ENCODE peak calls at places on chromosome 16, in ten cellular contexts. One of them, this sample, is unnamed.
A peak's percentile ranks its signal among the peaks of the same experiment; 100 is the strongest.

GRCh38 chr16:69329369-69330285 is 761 bp downstream of the PDF start:
- DNase-seq in PC-9: no peak
- DNase-seq in T-helper 1 cell: peak; percentile 52
- DNase-seq in activated CD8-positive, alpha-beta memory T cell treated with anti-CD3 and anti-CD28 coated beads for 48 hours: peak; percentile 12
- DNase-seq in Caco-2: peak; percentile 69
- DNase-seq in COLO829: no peak
- DNase-seq in sigmoid colon: peak; percentile 68
- DNase-seq in fibroblast of lung: peak; percentile 26
- DNase-seq in smooth muscle cell of the brain vasculature: no peak
- DNase-seq in T47D: no peak
- DNase-seq in this sample: no peak

GRCh38 chr16:19177111-19177747 is 9.2 kb downstream of the SYT17 start:
- DNase-seq in fibroblast of lung: no peak
- DNase-seq in smooth muscle cell of the brain vasculature: no peak
- DNase-seq in activated CD8-positive, alpha-beta memory T cell treated with anti-CD3 and anti-CD28 coated beads for 48 hours: no peak
- DNase-seq in Caco-2: no peak
- DNase-seq in COLO829: no peak
- DNase-seq in T47D: no peak
- DNase-seq in PC-9: no peak
- DNase-seq in T-helper 1 cell: no peak
- DNase-seq in sigmoid colon: no peak
- DNase-seq in this sample: no peak

GRCh38 chr16:61858996-61859395 is 177.2 kb downstream of the CDH8 start:
- DNase-seq in sigmoid colon: no peak
- DNase-seq in PC-9: no peak
- DNase-seq in T-helper 1 cell: no peak
- DNase-seq in activated CD8-positive, alpha-beta memory T cell treated with anti-CD3 and anti-CD28 coated beads for 48 hours: no peak
- DNase-seq in Caco-2: no peak
- DNase-seq in fibroblast of lung: peak; percentile 53
- DNase-seq in COLO829: no peak
- DNase-seq in T47D: no peak
- DNase-seq in smooth muscle cell of the brain vasculature: no peak
- DNase-seq in this sample: no peak

GRCh38 chr16:65343556-65343955 is 221.7 kb upstream of the CDH11 start:
- DNase-seq in Caco-2: no peak
- DNase-seq in PC-9: no peak
- DNase-seq in smooth muscle cell of the brain vasculature: no peak
- DNase-seq in T47D: no peak
- DNase-seq in T-helper 1 cell: no peak
- DNase-seq in sigmoid colon: no peak
- DNase-seq in COLO829: no peak
- DNase-seq in activated CD8-positive, alpha-beta memory T cell treated with anti-CD3 and anti-CD28 coated beads for 48 hours: no peak
- DNase-seq in fibroblast of lung: peak; percentile 13
- DNase-seq in this sample: no peak

GRCh38 chr16:87149051-87149450 is 168.1 kb downstream of the C16orf95 start:
- DNase-seq in activated CD8-positive, alpha-beta memory T cell treated with anti-CD3 and anti-CD28 coated beads for 48 hours: no peak
- DNase-seq in PC-9: no peak
- DNase-seq in T47D: no peak
- DNase-seq in Caco-2: no peak
- DNase-seq in fibroblast of lung: peak; percentile 68
- DNase-seq in T-helper 1 cell: no peak
- DNase-seq in COLO829: no peak
- DNase-seq in sigmoid colon: no peak
- DNase-seq in smooth muscle cell of the brain vasculature: no peak
- DNase-seq in this sample: no peak

GRCh38 chr16:8955828-8956227 is 7.9 kb downstream of the USP7 start:
- DNase-seq in T47D: no peak
- DNase-seq in fibroblast of lung: no peak
- DNase-seq in Caco-2: no peak
- DNase-seq in smooth muscle cell of the brain vasculature: no peak
- DNase-seq in COLO829: no peak
- DNase-seq in activated CD8-positive, alpha-beta memory T cell treated with anti-CD3 and anti-CD28 coated beads for 48 hours: no peak
- DNase-seq in PC-9: no peak
- DNase-seq in sigmoid colon: no peak
- DNase-seq in T-helper 1 cell: no peak
- DNase-seq in this sample: no peak

GRCh38 chr16:88755745-88756443 is 29.1 kb downstream of the PIEZO1 start:
- DNase-seq in fibroblast of lung: no peak
- DNase-seq in T47D: no peak
- DNase-seq in smooth muscle cell of the brain vasculature: no peak
- DNase-seq in COLO829: no peak
- DNase-seq in T-helper 1 cell: no peak
- DNase-seq in sigmoid colon: no peak
- DNase-seq in activated CD8-positive, alpha-beta memory T cell treated with anti-CD3 and anti-CD28 coated beads for 48 hours: no peak
- DNase-seq in Caco-2: no peak
- DNase-seq in PC-9: no peak
- DNase-seq in this sample: no peak

GRCh38 chr16:85800321-85800669 is 800 bp downstream of the COX4I1 start:
- DNase-seq in sigmoid colon: no peak
- DNase-seq in fibroblast of lung: no peak
- DNase-seq in COLO829: peak; percentile 4
- DNase-seq in PC-9: no peak
- DNase-seq in activated CD8-positive, alpha-beta memory T cell treated with anti-CD3 and anti-CD28 coated beads for 48 hours: no peak
- DNase-seq in smooth muscle cell of the brain vasculature: no peak
- DNase-seq in T47D: no peak
- DNase-seq in Caco-2: no peak
- DNase-seq in T-helper 1 cell: no peak
- DNase-seq in this sample: no peak

GRCh38 chr16:5925850-5926249 is 828.3 kb upstream of the EEF2KMT start:
- DNase-seq in Caco-2: no peak
- DNase-seq in PC-9: no peak
- DNase-seq in smooth muscle cell of the brain vasculature: no peak
- DNase-seq in COLO829: no peak
- DNase-seq in fibroblast of lung: no peak
- DNase-seq in T47D: no peak
- DNase-seq in T-helper 1 cell: no peak
- DNase-seq in sigmoid colon: no peak
- DNase-seq in activated CD8-positive, alpha-beta memory T cell treated with anti-CD3 and anti-CD28 coated beads for 48 hours: no peak
- DNase-seq in this sample: no peak

GRCh38 chr16:58506241-58507194 is 6.6 kb downstream of the NDRG4 start:
- DNase-seq in sigmoid colon: peak; percentile 54
- DNase-seq in smooth muscle cell of the brain vasculature: no peak
- DNase-seq in Caco-2: no peak
- DNase-seq in PC-9: no peak
- DNase-seq in fibroblast of lung: no peak
- DNase-seq in activated CD8-positive, alpha-beta memory T cell treated with anti-CD3 and anti-CD28 coated beads for 48 hours: no peak
- DNase-seq in COLO829: no peak
- DNase-seq in T47D: no peak
- DNase-seq in T-helper 1 cell: no peak
- DNase-seq in this sample: no peak

GRCh38 chr16:78770353-78771091 is 671.1 kb downstream of the WWOX start:
- DNase-seq in fibroblast of lung: peak; percentile 1
- DNase-seq in PC-9: peak; percentile 35
- DNase-seq in Caco-2: peak; percentile 71
- DNase-seq in T47D: peak; percentile 17
- DNase-seq in smooth muscle cell of the brain vasculature: no peak
- DNase-seq in activated CD8-positive, alpha-beta memory T cell treated with anti-CD3 and anti-CD28 coated beads for 48 hours: peak; percentile 45
- DNase-seq in sigmoid colon: peak; percentile 71
- DNase-seq in COLO829: no peak
- DNase-seq in T-helper 1 cell: peak; percentile 80
- DNase-seq in this sample: peak; percentile 3

GRCh38 chr16:71895679-71896385 is 501 bp downstream of the IST1 start:
- DNase-seq in Caco-2: peak; percentile 76
- DNase-seq in smooth muscle cell of the brain vasculature: no peak
- DNase-seq in PC-9: no peak
- DNase-seq in T-helper 1 cell: no peak
- DNase-seq in COLO829: no peak
- DNase-seq in activated CD8-positive, alpha-beta memory T cell treated with anti-CD3 and anti-CD28 coated beads for 48 hours: no peak
- DNase-seq in fibroblast of lung: peak; percentile 51
- DNase-seq in sigmoid colon: peak; percentile 68
- DNase-seq in T47D: peak; percentile 33
- DNase-seq in this sample: no peak

GRCh38 chr16:88655733-88656281 is 5.0 kb upstream of the CYBA start:
- DNase-seq in T47D: no peak
- DNase-seq in T-helper 1 cell: no peak
- DNase-seq in COLO829: no peak
- DNase-seq in Caco-2: no peak
- DNase-seq in PC-9: no peak
- DNase-seq in fibroblast of lung: no peak
- DNase-seq in smooth muscle cell of the brain vasculature: no peak
- DNase-seq in activated CD8-positive, alpha-beta memory T cell treated with anti-CD3 and anti-CD28 coated beads for 48 hours: no peak
- DNase-seq in sigmoid colon: no peak
- DNase-seq in this sample: no peak

GRCh38 chr16:21169249-21169981 is 10.9 kb downstream of the LDAF1 start:
- DNase-seq in T-helper 1 cell: no peak
- DNase-seq in fibroblast of lung: peak; percentile 68
- DNase-seq in Caco-2: no peak
- DNase-seq in smooth muscle cell of the brain vasculature: no peak
- DNase-seq in COLO829: no peak
- DNase-seq in activated CD8-positive, alpha-beta memory T cell treated with anti-CD3 and anti-CD28 coated beads for 48 hours: no peak
- DNase-seq in T47D: no peak
- DNase-seq in sigmoid colon: no peak
- DNase-seq in PC-9: peak; percentile 61
- DNase-seq in this sample: no peak

GRCh38 chr16:82262244-82262643 is 92.2 kb upstream of the MPHOSPH6 start:
- DNase-seq in Caco-2: no peak
- DNase-seq in activated CD8-positive, alpha-beta memory T cell treated with anti-CD3 and anti-CD28 coated beads for 48 hours: no peak
- DNase-seq in smooth muscle cell of the brain vasculature: no peak
- DNase-seq in COLO829: no peak
- DNase-seq in PC-9: no peak
- DNase-seq in T-helper 1 cell: no peak
- DNase-seq in sigmoid colon: no peak
- DNase-seq in T47D: no peak
- DNase-seq in fibroblast of lung: no peak
- DNase-seq in this sample: no peak

GRCh38 chr16:2751577-2752034 is 832 bp upstream of the SRRM2 start:
- DNase-seq in T47D: peak; percentile 59
- DNase-seq in T-helper 1 cell: no peak
- DNase-seq in Caco-2: peak; percentile 87
- DNase-seq in PC-9: no peak
- DNase-seq in activated CD8-positive, alpha-beta memory T cell treated with anti-CD3 and anti-CD28 coated beads for 48 hours: no peak
- DNase-seq in fibroblast of lung: peak; percentile 20
- DNase-seq in sigmoid colon: peak; percentile 55
- DNase-seq in COLO829: peak; percentile 45
- DNase-seq in smooth muscle cell of the brain vasculature: no peak
- DNase-seq in this sample: no peak

GRCh38 chr16:48287239-48287638 is 39.9 kb upstream of the ABCC11 start:
- DNase-seq in T-helper 1 cell: no peak
- DNase-seq in Caco-2: no peak
- DNase-seq in sigmoid colon: no peak
- DNase-seq in PC-9: no peak
- DNase-seq in activated CD8-positive, alpha-beta memory T cell treated with anti-CD3 and anti-CD28 coated beads for 48 hours: no peak
- DNase-seq in T47D: no peak
- DNase-seq in fibroblast of lung: no peak
- DNase-seq in COLO829: no peak
- DNase-seq in smooth muscle cell of the brain vasculature: no peak
- DNase-seq in this sample: no peak

GRCh38 chr16:55913717-55914116 is 38.5 kb upstream of the CES5A start:
- DNase-seq in fibroblast of lung: no peak
- DNase-seq in COLO829: no peak
- DNase-seq in activated CD8-positive, alpha-beta memory T cell treated with anti-CD3 and anti-CD28 coated beads for 48 hours: no peak
- DNase-seq in T-helper 1 cell: no peak
- DNase-seq in smooth muscle cell of the brain vasculature: no peak
- DNase-seq in Caco-2: no peak
- DNase-seq in T47D: no peak
- DNase-seq in PC-9: no peak
- DNase-seq in sigmoid colon: no peak
- DNase-seq in this sample: no peak

GRCh38 chr16:78746718-78747117 is 647.3 kb downstream of the WWOX start:
- DNase-seq in T-helper 1 cell: no peak
- DNase-seq in sigmoid colon: no peak
- DNase-seq in Caco-2: no peak
- DNase-seq in PC-9: no peak
- DNase-seq in activated CD8-positive, alpha-beta memory T cell treated with anti-CD3 and anti-CD28 coated beads for 48 hours: no peak
- DNase-seq in smooth muscle cell of the brain vasculature: no peak
- DNase-seq in COLO829: no peak
- DNase-seq in fibroblast of lung: no peak
- DNase-seq in T47D: no peak
- DNase-seq in this sample: no peak

GRCh38 chr16:27444015-27444414 is 42.0 kb downstream of the IL21R start:
- DNase-seq in activated CD8-positive, alpha-beta memory T cell treated with anti-CD3 and anti-CD28 coated beads for 48 hours: no peak
- DNase-seq in COLO829: no peak
- DNase-seq in fibroblast of lung: peak; percentile 80
- DNase-seq in smooth muscle cell of the brain vasculature: no peak
- DNase-seq in PC-9: no peak
- DNase-seq in Caco-2: no peak
- DNase-seq in T-helper 1 cell: no peak
- DNase-seq in sigmoid colon: no peak
- DNase-seq in T47D: no peak
- DNase-seq in this sample: no peak

GRCh38 chr16:30187556-30187865 is 4.1 kb downstream of the CORO1A start:
- DNase-seq in COLO829: no peak
- DNase-seq in activated CD8-positive, alpha-beta memory T cell treated with anti-CD3 and anti-CD28 coated beads for 48 hours: no peak
- DNase-seq in T-helper 1 cell: no peak
- DNase-seq in fibroblast of lung: no peak
- DNase-seq in Caco-2: no peak
- DNase-seq in sigmoid colon: no peak
- DNase-seq in T47D: no peak
- DNase-seq in PC-9: no peak
- DNase-seq in smooth muscle cell of the brain vasculature: no peak
- DNase-seq in this sample: no peak

GRCh38 chr16:24736758-24737157 is 7.3 kb downstream of the TNRC6A start:
- DNase-seq in Caco-2: no peak
- DNase-seq in COLO829: no peak
- DNase-seq in T47D: no peak
- DNase-seq in smooth muscle cell of the brain vasculature: no peak
- DNase-seq in sigmoid colon: no peak
- DNase-seq in T-helper 1 cell: no peak
- DNase-seq in PC-9: peak; percentile 42
- DNase-seq in activated CD8-positive, alpha-beta memory T cell treated with anti-CD3 and anti-CD28 coated beads for 48 hours: no peak
- DNase-seq in fibroblast of lung: no peak
- DNase-seq in this sample: no peak

GRCh38 chr16:50234771-50235556 is 31.4 kb upstream of the ADCY7 start:
- DNase-seq in PC-9: no peak
- DNase-seq in T47D: no peak
- DNase-seq in Caco-2: no peak
- DNase-seq in smooth muscle cell of the brain vasculature: no peak
- DNase-seq in COLO829: no peak
- DNase-seq in activated CD8-positive, alpha-beta memory T cell treated with anti-CD3 and anti-CD28 coated beads for 48 hours: no peak
- DNase-seq in sigmoid colon: no peak
- DNase-seq in T-helper 1 cell: no peak
- DNase-seq in fibroblast of lung: peak; percentile 79
- DNase-seq in this sample: no peak

GRCh38 chr16:23580391-23580790 is 15.7 kb downstream of the NDUFAB1 start:
- DNase-seq in T-helper 1 cell: no peak
- DNase-seq in PC-9: no peak
- DNase-seq in sigmoid colon: no peak
- DNase-seq in Caco-2: no peak
- DNase-seq in smooth muscle cell of the brain vasculature: no peak
- DNase-seq in activated CD8-positive, alpha-beta memory T cell treated with anti-CD3 and anti-CD28 coated beads for 48 hours: no peak
- DNase-seq in COLO829: no peak
- DNase-seq in T47D: no peak
- DNase-seq in fibroblast of lung: no peak
- DNase-seq in this sample: no peak

GRCh38 chr16:79391395-79391794 is 209.1 kb downstream of the MAF start:
- DNase-seq in PC-9: no peak
- DNase-seq in sigmoid colon: no peak
- DNase-seq in COLO829: no peak
- DNase-seq in T-helper 1 cell: no peak
- DNase-seq in activated CD8-positive, alpha-beta memory T cell treated with anti-CD3 and anti-CD28 coated beads for 48 hours: no peak
- DNase-seq in fibroblast of lung: no peak
- DNase-seq in T47D: no peak
- DNase-seq in smooth muscle cell of the brain vasculature: no peak
- DNase-seq in Caco-2: no peak
- DNase-seq in this sample: no peak

GRCh38 chr16:28118636-28119035 is 55.1 kb upstream of the GSG1L start:
- DNase-seq in COLO829: no peak
- DNase-seq in activated CD8-positive, alpha-beta memory T cell treated with anti-CD3 and anti-CD28 coated beads for 48 hours: no peak
- DNase-seq in sigmoid colon: no peak
- DNase-seq in fibroblast of lung: no peak
- DNase-seq in T-helper 1 cell: no peak
- DNase-seq in smooth muscle cell of the brain vasculature: no peak
- DNase-seq in T47D: no peak
- DNase-seq in PC-9: no peak
- DNase-seq in Caco-2: no peak
- DNase-seq in this sample: no peak

GRCh38 chr16:19094542-19095365 is 19.0 kb upstream of the ITPRIPL2 start:
- DNase-seq in PC-9: no peak
- DNase-seq in sigmoid colon: no peak
- DNase-seq in T47D: no peak
- DNase-seq in COLO829: no peak
- DNase-seq in T-helper 1 cell: peak; percentile 15
- DNase-seq in activated CD8-positive, alpha-beta memory T cell treated with anti-CD3 and anti-CD28 coated beads for 48 hours: no peak
- DNase-seq in fibroblast of lung: no peak
- DNase-seq in Caco-2: no peak
- DNase-seq in smooth muscle cell of the brain vasculature: no peak
- DNase-seq in this sample: no peak

GRCh38 chr16:58584831-58585505 is 44.7 kb downstream of the CNOT1 start:
- DNase-seq in smooth muscle cell of the brain vasculature: no peak
- DNase-seq in T47D: no peak
- DNase-seq in sigmoid colon: no peak
- DNase-seq in PC-9: no peak
- DNase-seq in activated CD8-positive, alpha-beta memory T cell treated with anti-CD3 and anti-CD28 coated beads for 48 hours: no peak
- DNase-seq in COLO829: no peak
- DNase-seq in Caco-2: no peak
- DNase-seq in T-helper 1 cell: no peak
- DNase-seq in fibroblast of lung: peak; percentile 18
- DNase-seq in this sample: no peak